ENCODE peak calls at places on chromosomes 6 and 20, in four cellular contexts. B is pancreas, E is RWPE2, Z is HEK293T. A is an unnamed sample.

GRCh38 chr6:12717356-12717755 is 789 bp downstream of the PHACTR1 start:
- DNase-seq in B (no peak), E (no peak), Z (no peak), A (no peak)

GRCh38 chr6:116015983-116016382 is 44.7 kb downstream of the FRK start:
- DNase-seq in B (no peak), E (no peak), Z (no peak), A (no peak)

GRCh38 chr6:93418448-93419303 is 683 bp downstream of the EPHA7 start:
- DNase-seq in B (peak), E (no peak), Z (peak), A (peak)

GRCh38 chr20:46438156-46438750 is 31.8 kb upstream of the ELMO2 start:
- DNase-seq in B (no peak), E (no peak), Z (peak), A (peak)

GRCh38 chr20:45946149-45946970 is 11.9 kb downstream of the PCIF1 start:
- DNase-seq in B (peak), E (peak), Z (no peak), A (peak)

GRCh38 chr6:5359413-5359812 is 98.1 kb downstream of the FARS2 start:
- DNase-seq in B (no peak), E (no peak), Z (no peak), A (no peak)

GRCh38 chr6:62042444-62042843 is 243.6 kb downstream of the KHDRBS2 start:
- DNase-seq in B (no peak), E (no peak), Z (no peak), A (no peak)

GRCh38 chr20:47125553-47126373 is 230.7 kb downstream of the ZMYND8 start:
- DNase-seq in B (no peak), E (peak), Z (no peak), A (peak)

GRCh38 chr6:54264581-54265272 is 43.5 kb upstream of the TINAG start:
- DNase-seq in B (no peak), E (no peak), Z (no peak), A (peak)

GRCh38 chr6:7431594-7432390 is 42.2 kb downstream of the RIOK1 start:
- DNase-seq in B (peak), E (no peak), Z (no peak), A (peak)

GRCh38 chr6:167162591-167162990 is 4.8 kb upstream of the GPR31 start:
- DNase-seq in B (no peak), E (no peak), Z (no peak), A (no peak)

GRCh38 chr6:9484091-9484490 is 930.8 kb downstream of the TFAP2A start:
- DNase-seq in B (no peak), E (no peak), Z (no peak), A (peak)

GRCh38 chr6:13573669-13574110 is 711 bp upstream of the SIRT5 start:
- DNase-seq in B (no peak), E (no peak), Z (no peak), A (peak)